ENCODE peak calls at places on chromosomes 11 and 22, in nine cellular contexts. L is fibroblast of lung; O is adipocyte; S is neural progenitor cell; F is CD8-positive, alpha-beta memory T cell; P is A673; E is PC-3; C is naive thymus-derived CD4-positive, alpha-beta T cell; W is pancreas. U is an unnamed sample. For H3K4me1 and H3K9me3, the result is how much of the 10 kb centered on the place peaks cover.

GRCh38 chr22:45897736-45898135 is 79.2 kb downstream of the WNT7B start:
- DNase-seq in L (no peak), O (no peak), S (no peak), F (no peak), P (no peak), E (no peak), C (no peak), W (no peak), U (no peak)

GRCh38 chr11:28938091-28938490 is 829.9 kb downstream of the METTL15 start:
- DNase-seq in L (no peak), O (peak), S (no peak), F (no peak), P (no peak), E (peak), C (no peak), W (no peak), U (no peak)

GRCh38 chr11:132033051-132033450 is 662.6 kb downstream of the NTM start:
- DNase-seq in L (no peak), O (no peak), S (no peak), F (no peak), P (peak), E (no peak), C (no peak), W (no peak), U (no peak)

GRCh38 chr11:132981146-132981956 is 551.0 kb downstream of the OPCML start:
- DNase-seq in L (peak), O (no peak), S (no peak), F (no peak), P (no peak), E (no peak), C (no peak), W (no peak), U (no peak)

GRCh38 chr11:130908770-130909625 is 7.3 kb downstream of the SNX19 start:
- DNase-seq in L (peak), O (peak), S (no peak), F (no peak), P (no peak), E (peak), C (no peak), W (no peak), U (no peak)

GRCh38 chr11:69335461-69336386 is 41.8 kb downstream of the MYEOV start:
- DNase-seq in L (peak), O (no peak), S (no peak), F (no peak), P (no peak), E (peak), C (no peak), W (no peak), U (no peak)

GRCh38 chr11:76623171-76623883 is 47.2 kb downstream of the LRRC32 start:
- DNase-seq in L (peak), O (peak), S (no peak), F (no peak), P (no peak), E (peak), C (no peak), W (no peak), U (no peak)

GRCh38 chr11:125165111-125165663 is 636 bp downstream of the PKNOX2 start:
- DNase-seq in L (peak), O (peak), S (peak), F (peak), P (peak), E (peak), C (no peak), W (peak), U (no peak)

GRCh38 chr11:78753297-78753696 is 178.6 kb upstream of the NARS2 start:
- DNase-seq in L (peak), O (peak), S (no peak), F (no peak), P (no peak), E (no peak), C (no peak), W (no peak), U (no peak)

GRCh38 chr11:65639623-65640482 is 2.0 kb downstream of the SIPA1 start:
- DNase-seq in L (no peak), O (no peak), S (no peak), F (peak), P (no peak), E (no peak), C (peak), W (no peak), U (no peak)

GRCh38 chr11:72781313-72782080 is 12.3 kb downstream of the STARD10 start:
- DNase-seq in L (no peak), O (peak), S (peak), F (peak), P (peak), E (peak), C (peak), W (peak), U (no peak)

GRCh38 chr22:25838960-25839741 is 97.2 kb downstream of the MYO18B start:
- DNase-seq in L (no peak), O (no peak), S (no peak), F (no peak), P (no peak), E (no peak), C (no peak), W (no peak), U (no peak)

GRCh38 chr11:63920870-63921417 is 4.0 kb upstream of the RCOR2 start:
- DNase-seq in L (no peak), O (peak), S (peak), F (peak), P (no peak), E (no peak), C (no peak), W (no peak), U (no peak)

GRCh38 chr11:64923151-64923661 is 1.3 kb upstream of the PPP2R5B start:
- DNase-seq in L (no peak), O (no peak), S (no peak), F (no peak), P (no peak), E (no peak), C (no peak), W (no peak), U (no peak)

GRCh38 chr22:44402196-44403111 is 89.7 kb upstream of the SHISAL1 start:
- DNase-seq in L (no peak), O (no peak), S (no peak), F (no peak), P (no peak), E (no peak), C (no peak), W (peak), U (no peak)

GRCh38 chr22:46029574-46030200 is 52.7 kb upstream of the WNT7B start:
- DNase-seq in L (no peak), O (no peak), S (no peak), F (no peak), P (no peak), E (no peak), C (no peak), W (peak), U (no peak)

GRCh38 chr11:64694026-64694755 is 28.8 kb downstream of the NRXN2 start:
- DNase-seq in L (no peak), O (no peak), S (no peak), F (no peak), P (no peak), E (no peak), C (no peak), W (no peak), U (no peak)

GRCh38 chr11:123362941-123363340 is 67.1 kb upstream of the GRAMD1B start:
- DNase-seq in L (no peak), O (no peak), S (no peak), F (no peak), P (no peak), E (no peak), C (no peak), W (no peak), U (no peak)

GRCh38 chr11:61008971-61009370 is 37.5 kb downstream of the CD6 start:
- DNase-seq in L (no peak), O (no peak), S (no peak), F (no peak), P (no peak), E (no peak), C (no peak), W (no peak), U (no peak)

GRCh38 chr22:36926721-36927435 is 13.4 kb downstream of the CSF2RB start:
- DNase-seq in L (no peak), O (no peak), S (no peak), F (no peak), P (no peak), E (no peak), C (no peak), W (no peak), U (no peak)

GRCh38 chr11:10201343-10201742 is 92.7 kb downstream of the SBF2 start:
- DNase-seq in L (no peak), O (no peak), S (no peak), F (no peak), P (peak), E (no peak), C (no peak), W (no peak), U (no peak)

GRCh38 chr22:27775698-27776409 is 25.7 kb downstream of the MN1 start:
- DNase-seq in L (no peak), O (no peak), S (peak), F (no peak), P (peak), E (no peak), C (no peak), W (no peak), U (no peak)

GRCh38 chr11:8913961-8914660 is 3.1 kb downstream of the AKIP1 start:
- DNase-seq in L (peak), O (peak), S (peak), F (peak), P (peak), E (peak), C (peak), W (no peak), U (no peak)

GRCh38 chr11:269146-269890 is 8.9 kb upstream of the NLRP6 start:
- DNase-seq in L (no peak), O (no peak), S (no peak), F (peak), P (no peak), E (no peak), C (peak), W (no peak), U (no peak)

GRCh38 chr22:30488121-30488520 is 16.3 kb upstream of the SEC14L3 start:
- DNase-seq in L (no peak), O (no peak), S (no peak), F (no peak), P (no peak), E (no peak), C (no peak), W (no peak), U (no peak)

GRCh38 chr22:29480512-29481264 is 670 bp downstream of the NEFH start:
- DNase-seq in L (peak), O (no peak), S (peak), F (peak), P (peak), E (no peak), C (peak), W (no peak), U (no peak)

GRCh38 chr22:29478326-29479276 is 1.4 kb upstream of the NEFH start:
- DNase-seq in L (no peak), O (peak), S (peak), F (peak), P (peak), E (no peak), C (peak), W (no peak), U (no peak)

GRCh38 chr22:29479417-29480261 is at the start of gene NEFH:
- DNase-seq in L (no peak), O (no peak), S (peak), F (no peak), P (peak), E (no peak), C (no peak), W (no peak), U (no peak)

GRCh38 chr22:29481265-29482000 is 1.4 kb downstream of the NEFH start:
- DNase-seq in L (no peak), O (peak), S (peak), F (no peak), P (no peak), E (no peak), C (no peak), W (no peak), U (no peak)

DNA sequence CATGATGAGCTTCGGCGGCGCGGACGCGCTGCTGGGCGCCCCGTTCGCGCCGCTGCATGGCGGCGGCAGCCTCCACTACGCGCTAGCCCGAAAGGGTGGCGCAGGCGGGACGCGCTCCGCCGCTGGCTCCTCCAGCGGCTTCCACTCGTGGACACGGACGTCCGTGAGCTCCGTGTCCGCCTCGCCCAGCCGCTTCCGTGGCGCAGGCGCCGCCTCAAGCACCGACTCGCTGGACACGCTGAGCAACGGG is 169 bp downstream of the NEFH start:
- DNase-seq in L (no peak), O (no peak), S (no peak), F (no peak), P (no peak), E (no peak), C (no peak), W (no peak), U (no peak)
- H3K4me3 ChIP-seq in L (no peak), O (peak), S (peak), F (no peak), P (peak), E (no peak), C (no peak), W (no peak), U (peak)

DNA sequence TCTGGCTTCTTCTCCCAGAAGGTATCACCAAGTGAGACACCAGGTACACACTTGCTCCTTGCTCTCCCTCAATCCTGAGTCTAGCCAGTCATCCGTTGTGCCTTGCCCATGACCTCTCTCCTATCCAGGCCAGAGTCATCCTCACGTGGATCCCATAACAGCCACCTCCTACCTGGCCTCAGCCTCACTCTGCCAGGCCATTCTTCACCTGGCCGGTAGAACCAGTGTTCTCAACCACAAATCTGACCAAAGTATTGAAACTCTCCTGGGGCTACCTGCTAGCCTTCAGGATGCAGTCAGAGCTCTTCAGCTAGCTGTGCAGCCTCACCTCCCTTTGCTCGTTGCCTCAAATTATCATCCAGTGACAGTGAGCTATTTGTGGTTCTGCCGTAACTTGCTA is 37.7 kb downstream of the CHRDL2 start:
- DNase-seq in L (no peak), O (no peak), S (no peak), F (no peak), P (no peak), E (peak), C (no peak), W (no peak), U (no peak)
- H3K4me1 ChIP-seq in L (under half), O (under half), S (under half), F (under half), P (under half), E (under half), C (under half), W (under half), U (under half)

GRCh38 chr11:99197477-99197876 is 176.7 kb downstream of the CNTN5 start:
- DNase-seq in L (no peak), O (no peak), S (no peak), F (no peak), P (no peak), E (no peak), C (no peak), W (no peak), U (no peak)
- H3K9me3 ChIP-seq in L (under half), O (under half), S (under half), F (under half), P (under half), E (under half), C (under half), W (under half), U (under half)

GRCh38 chr11:59212222-59212621 is 505 bp downstream of the MPEG1 start:
- DNase-seq in L (no peak), O (no peak), S (no peak), F (no peak), P (no peak), E (no peak), C (no peak), W (no peak), U (no peak)

GRCh38 chr11:59208956-59209355 is 3.8 kb downstream of the MPEG1 start:
- DNase-seq in L (peak), O (no peak), S (no peak), F (no peak), P (no peak), E (no peak), C (no peak), W (no peak), U (no peak)

GRCh38 chr11:59216654-59217640 is 4.2 kb upstream of the MPEG1 start:
- DNase-seq in L (peak), O (peak), S (no peak), F (no peak), P (no peak), E (peak), C (no peak), W (no peak), U (no peak)

GRCh38 chr11:59214141-59214893 is 1.6 kb upstream of the MPEG1 start:
- DNase-seq in L (no peak), O (no peak), S (no peak), F (no peak), P (no peak), E (no peak), C (no peak), W (no peak), U (no peak)

GRCh38 chr11:59212744-59213573 is at the start of gene MPEG1:
- DNase-seq in L (no peak), O (no peak), S (no peak), F (no peak), P (no peak), E (no peak), C (no peak), W (no peak), U (no peak)
- H3K4me3 ChIP-seq in L (no peak), O (no peak), S (no peak), F (no peak), P (no peak), E (no peak), C (no peak), W (no peak), U (peak)

GRCh38 chr22:38264322-38264843 is 8.4 kb downstream of the TMEM184B start:
- DNase-seq in L (no peak), O (no peak), S (no peak), F (no peak), P (no peak), E (no peak), C (no peak), W (no peak), U (no peak)
- H3K4me1 ChIP-seq in L (under half), O (under half), S (under half), F (under half), P (under half), E (under half), C (under half), W (under half), U (half or more)

GRCh38 chr11:68295271-68295670 is 17.1 kb upstream of the LRP5 start:
- DNase-seq in L (no peak), O (no peak), S (no peak), F (no peak), P (no peak), E (no peak), C (no peak), W (no peak), U (no peak)

GRCh38 chr11:68287419-68287818 is 15.6 kb upstream of the C11orf24 start:
- DNase-seq in L (no peak), O (no peak), S (no peak), F (no peak), P (no peak), E (no peak), C (no peak), W (no peak), U (no peak)

GRCh38 chr11:68289456-68289855 is 17.7 kb upstream of the C11orf24 start:
- DNase-seq in L (no peak), O (no peak), S (no peak), F (no peak), P (no peak), E (no peak), C (no peak), W (no peak), U (no peak)
- H3K9me3 ChIP-seq in L (under half), O (under half), S (under half), F (under half), P (under half), E (under half), C (under half), W (under half), U (under half)

DNA sequence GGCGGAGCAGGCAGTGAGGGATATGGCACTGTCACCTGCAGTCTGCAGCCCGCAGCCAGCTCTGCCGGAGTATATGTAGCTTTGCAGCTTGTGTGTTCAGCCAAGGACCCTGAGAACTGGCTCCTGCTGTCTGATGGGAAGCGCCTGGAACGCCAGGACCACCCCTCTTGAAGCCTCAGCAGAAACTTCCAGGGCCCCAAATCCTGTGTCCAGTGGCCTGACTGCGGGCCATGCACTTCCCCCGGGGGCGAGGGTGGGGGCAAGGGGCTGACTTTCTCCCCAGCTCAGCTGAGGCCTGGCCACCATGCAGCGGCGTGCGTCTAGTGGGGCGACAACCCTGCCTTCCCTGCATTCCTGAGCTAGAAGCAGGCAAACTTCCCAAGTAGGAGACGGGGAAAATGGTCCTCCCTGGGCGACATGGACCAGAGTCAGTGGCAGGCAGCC is 32.3 kb downstream of the PISD start:
- DNase-seq in L (no peak), O (no peak), S (no peak), F (no peak), P (no peak), E (no peak), C (no peak), W (no peak), U (no peak)
- H3K4me3 ChIP-seq in L (peak), O (peak), S (peak), F (peak), P (peak), E (peak), C (peak), W (peak), U (peak)

GRCh38 chr11:16989554-16989953 is 24.7 kb downstream of the PLEKHA7 start:
- DNase-seq in L (no peak), O (no peak), S (no peak), F (no peak), P (no peak), E (no peak), C (no peak), W (no peak), U (no peak)

GRCh38 chr11:16997624-16998023 is 16.6 kb downstream of the PLEKHA7 start:
- DNase-seq in L (no peak), O (no peak), S (no peak), F (no peak), P (no peak), E (no peak), C (no peak), W (no peak), U (no peak)

GRCh38 chr11:16992846-16993245 is 21.4 kb downstream of the PLEKHA7 start:
- DNase-seq in L (no peak), O (no peak), S (no peak), F (no peak), P (no peak), E (no peak), C (no peak), W (no peak), U (no peak)

GRCh38 chr11:16999116-16999515 is 15.1 kb downstream of the PLEKHA7 start:
- DNase-seq in L (no peak), O (no peak), S (no peak), F (no peak), P (no peak), E (no peak), C (no peak), W (no peak), U (no peak)

GRCh38 chr11:16993495-16993894 is 20.7 kb downstream of the PLEKHA7 start:
- DNase-seq in L (no peak), O (no peak), S (no peak), F (no peak), P (no peak), E (no peak), C (no peak), W (no peak), U (no peak)
- H3K4me1 ChIP-seq in L (under half), O (under half), S (under half), F (under half), P (under half), E (under half), C (under half), W (half or more), U (under half)

GRCh38 chr11:46963848-46964247 is 27.3 kb downstream of the CSTPP1 start:
- DNase-seq in L (no peak), O (no peak), S (no peak), F (no peak), P (no peak), E (no peak), C (no peak), W (no peak), U (no peak)

GRCh38 chr11:46966773-46967172 is 30.2 kb downstream of the CSTPP1 start:
- DNase-seq in L (no peak), O (no peak), S (no peak), F (no peak), P (no peak), E (no peak), C (no peak), W (no peak), U (no peak)

GRCh38 chr11:46958777-46959176 is 22.2 kb downstream of the CSTPP1 start:
- DNase-seq in L (no peak), O (no peak), S (no peak), F (no peak), P (no peak), E (no peak), C (no peak), W (no peak), U (no peak)

DNA sequence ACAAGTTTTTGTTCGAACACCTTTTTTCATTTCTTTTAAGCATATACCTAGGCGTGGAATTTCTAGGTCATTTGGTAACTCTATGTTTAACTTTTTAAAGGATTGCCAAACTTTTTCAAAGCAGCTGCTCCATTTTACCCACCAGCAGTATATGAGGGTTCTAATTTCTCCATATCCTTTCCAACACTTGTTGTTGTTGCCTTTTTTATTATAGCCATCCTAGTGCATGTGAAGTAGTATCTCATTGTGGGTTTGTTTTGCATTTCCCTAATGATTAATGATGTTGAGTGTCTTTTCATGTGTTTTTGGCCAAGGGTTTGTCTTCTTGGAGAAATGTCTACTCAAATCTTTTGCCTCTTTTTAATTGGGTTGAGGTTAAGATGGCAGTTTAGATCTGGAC is 24.5 kb downstream of the CSTPP1 start:
- DNase-seq in L (no peak), O (no peak), S (no peak), F (no peak), P (no peak), E (no peak), C (no peak), W (no peak), U (no peak)
- H3K9me3 ChIP-seq in L (under half), O (under half), S (under half), F (under half), P (under half), E (under half), C (under half), W (under half), U (under half)